ENCODE peak calls at places on chromosomes 13 and 19, in eight cellular contexts. J, V, H, N, U, I, A and F are unnamed samples.

GRCh38 chr13:84543976-84544375 is 661.7 kb upstream of the SLITRK1 start:
- DNase-seq in J (no peak), V (no peak), H (no peak), N (no peak), U (no peak), I (no peak), A (no peak), F (no peak)

GRCh38 chr19:29062486-29063435 is 150.2 kb downstream of the UQCRFS1 start:
- DNase-seq in J (no peak), V (no peak), H (no peak), N (no peak), U (no peak), I (no peak), A (no peak), F (no peak)

GRCh38 chr19:38362076-38362945 is 12.1 kb upstream of the PSMD8 start:
- DNase-seq in J (peak), V (peak), H (no peak), N (peak), U (peak), I (peak), A (peak), F (no peak)

GRCh38 chr13:23620211-23620610 is 50.0 kb downstream of the TNFRSF19 start:
- DNase-seq in J (no peak), V (no peak), H (no peak), N (no peak), U (no peak), I (no peak), A (no peak), F (no peak)

GRCh38 chr13:30689752-30690151 is 45.6 kb upstream of the ALOX5AP start:
- DNase-seq in J (no peak), V (no peak), H (no peak), N (no peak), U (no peak), I (no peak), A (no peak), F (no peak)

GRCh38 chr13:52084971-52085370 is 43.9 kb downstream of the NEK5 start:
- DNase-seq in J (no peak), V (no peak), H (no peak), N (no peak), U (no peak), I (no peak), A (no peak), F (no peak)

GRCh38 chr13:98097749-98098148 is 45.1 kb upstream of the FARP1 start:
- DNase-seq in J (no peak), V (no peak), H (no peak), N (no peak), U (no peak), I (no peak), A (no peak), F (no peak)

GRCh38 chr19:53771133-53771532 is 53.0 kb downstream of the NLRP12 start:
- DNase-seq in J (no peak), V (no peak), H (no peak), N (no peak), U (no peak), I (peak), A (no peak), F (no peak)

GRCh38 chr19:34066007-34066656 is 106.2 kb upstream of the LSM14A start:
- DNase-seq in J (no peak), V (no peak), H (no peak), N (no peak), U (no peak), I (no peak), A (no peak), F (no peak)

GRCh38 chr19:40341601-40342482 is 6.4 kb downstream of the C19orf47 start:
- DNase-seq in J (peak), V (no peak), H (no peak), N (no peak), U (no peak), I (no peak), A (no peak), F (no peak)

GRCh38 chr19:47679251-47679900 is 33.8 kb upstream of the EHD2 start:
- DNase-seq in J (no peak), V (no peak), H (no peak), N (no peak), U (no peak), I (no peak), A (no peak), F (no peak)